ENCODE peak calls at places on chromosomes 6 and 20, in six cellular contexts. G is IMR-90, X is neural progenitor cell, Q is lower lobe of right lung, N is GM23248, B is HCT116. U is an unnamed sample.

GRCh38 chr6:143074670-143075318 is 14.1 kb downstream of the AIG1 start:
- DNase-seq in B (no peak), X (no peak), G (no peak), Q (no peak), N (no peak), U (no peak)

GRCh38 chr6:491233-491632 is 99.7 kb downstream of the IRF4 start:
- DNase-seq in Q (no peak), X (no peak), B (no peak), N (no peak), G (no peak), U (no peak)

GRCh38 chr20:41664584-41664983 is 46.4 kb upstream of the CHD6 start:
- DNase-seq in N (peak; percentile 23), X (peak; percentile 25), Q (no peak), B (peak; percentile 37), G (peak; percentile 14), U (no peak)

GRCh38 chr6:85747093-85747492 is 104.4 kb upstream of the SYNCRIP start:
- DNase-seq in G (peak; percentile 50), B (no peak), X (no peak), Q (no peak), N (peak; percentile 65), U (no peak)

GRCh38 chr20:46174469-46175126 is 56.5 kb downstream of the CD40 start:
- DNase-seq in Q (peak; percentile 84), B (peak; percentile 13), X (peak; percentile 94), N (peak; percentile 68), G (peak; percentile 22), U (peak; percentile 50)

GRCh38 chr6:88725111-88725711 is 238.2 kb downstream of the RNGTT start:
- DNase-seq in X (peak; percentile 77), B (no peak), G (peak; percentile 74), N (peak; percentile 28), Q (no peak), U (no peak)

GRCh38 chr6:14017626-14018475 is 93.1 kb downstream of the RNF182 start:
- DNase-seq in X (peak; percentile 35), B (no peak), G (no peak), Q (no peak), N (no peak), U (no peak)

GRCh38 chr6:5246141-5246869 is 14.4 kb downstream of the LYRM4 start:
- DNase-seq in G (no peak), Q (no peak), N (no peak), X (no peak), B (no peak), U (no peak)

GRCh38 chr6:168496932-168497331 is 55.9 kb downstream of the SMOC2 start:
- DNase-seq in Q (no peak), G (no peak), N (no peak), X (no peak), B (no peak), U (no peak)

GRCh38 chr20:13008761-13009681 is at the start of gene SPTLC3:
- DNase-seq in N (peak; percentile 53), G (peak; percentile 36), B (no peak), Q (no peak), X (peak; percentile 46), U (peak; percentile 65)

GRCh38 chr6:104638841-104639290 is 220.9 kb downstream of the HACE1 start:
- DNase-seq in Q (no peak), B (no peak), N (no peak), X (no peak), G (no peak), U (no peak)

GRCh38 chr20:7856756-7857155 is 83.5 kb downstream of the HAO1 start:
- DNase-seq in X (no peak), G (peak; percentile 69), N (peak; percentile 82), B (no peak), Q (no peak), U (no peak)

GRCh38 chr20:7851031-7851490 is 89.2 kb downstream of the HAO1 start:
- DNase-seq in G (peak; percentile 11), Q (no peak), N (peak; percentile 68), B (no peak), X (no peak), U (no peak)

GRCh38 chr20:7849675-7850074 is 90.6 kb downstream of the HAO1 start:
- DNase-seq in G (no peak), X (no peak), B (no peak), Q (no peak), N (no peak), U (no peak)

GRCh38 chr20:7855545-7855944 is 84.7 kb downstream of the HAO1 start:
- DNase-seq in G (no peak), X (no peak), Q (no peak), N (peak; percentile 8), B (no peak), U (no peak)

GRCh38 chr20:7853493-7853892 is 86.8 kb downstream of the HAO1 start:
- DNase-seq in G (no peak), Q (no peak), X (no peak), N (peak; percentile 31), B (no peak), U (no peak)
- H3K27ac ChIP-seq in G (no peak overlapping the region), Q (no peak overlapping the region), X (no peak overlapping the region), N (no peak overlapping the region), B (no peak overlapping the region), U (no peak overlapping the region)

GRCh38 chr20:1824834-1825233 is 70.4 kb upstream of the SIRPA start:
- DNase-seq in Q (no peak), N (no peak), B (no peak), X (no peak), G (no peak), U (no peak)

GRCh38 chr20:1825492-1825891 is 69.7 kb upstream of the SIRPA start:
- DNase-seq in G (peak; percentile 87), N (peak; percentile 81), X (no peak), Q (no peak), B (no peak), U (no peak)

GRCh38 chr20:1822564-1823420 is 72.4 kb upstream of the SIRPA start:
- DNase-seq in N (peak; percentile 78), Q (no peak), G (peak; percentile 70), B (no peak), X (no peak), U (no peak)

GRCh38 chr20:1823421-1823892 is 71.8 kb upstream of the SIRPA start:
- DNase-seq in X (no peak), Q (no peak), B (no peak), N (no peak), G (no peak), U (no peak)

GRCh38 chr20:1824177-1824576 is 71.0 kb upstream of the SIRPA start:
- DNase-seq in X (no peak), Q (no peak), B (no peak), G (no peak), N (no peak), U (no peak)
- H3K27ac ChIP-seq in X (no peak overlapping the region), Q (no peak overlapping the region), B (no peak overlapping the region), G (no peak overlapping the region), N (no peak overlapping the region), U (no peak overlapping the region)

GRCh38 chr6:108831104-108831503 is 17.1 kb upstream of the ARMC2 start:
- DNase-seq in N (no peak), Q (no peak), G (no peak), X (no peak), B (no peak), U (no peak)
- H3K27ac ChIP-seq in N (no peak overlapping the region), Q (no peak overlapping the region), G (no peak overlapping the region), X (no peak overlapping the region), B (no peak overlapping the region), U (no peak overlapping the region)

DNA sequence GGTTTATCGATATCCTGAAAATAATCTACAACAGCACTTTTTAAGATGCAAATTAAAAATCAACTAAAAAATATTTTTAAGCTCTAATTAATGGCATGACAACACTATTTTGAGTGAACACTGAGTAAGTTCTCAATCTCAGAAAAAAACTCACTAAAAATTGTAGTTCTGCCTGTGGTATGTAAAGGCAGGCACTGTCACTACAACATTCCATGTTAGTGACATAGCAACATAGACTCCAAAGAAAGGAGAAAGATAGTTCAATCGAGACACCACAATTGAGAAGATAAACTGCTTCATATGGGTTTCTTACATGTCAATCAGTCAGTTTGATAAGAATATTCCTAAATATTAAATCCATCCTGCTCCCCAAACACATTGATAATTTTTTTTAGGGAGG is 38.0 kb downstream of the COL12A1 start:
- DNase-seq in B (no peak), N (peak; percentile 46), Q (no peak), X (no peak), G (no peak), U (no peak)
- H3K27ac ChIP-seq in B (no peak overlapping the region), N (peak overlapping the region; percentile 42), Q (no peak overlapping the region), X (no peak overlapping the region), G (no peak overlapping the region), U (no peak overlapping the region)

GRCh38 chr20:35020108-35021031 is 64.7 kb downstream of the MYH7B start:
- DNase-seq in Q (no peak), X (no peak), B (no peak), G (no peak), N (no peak), U (no peak)
- H3K27ac ChIP-seq in Q (no peak overlapping the region), X (no peak overlapping the region), B (no peak overlapping the region), G (no peak overlapping the region), N (no peak overlapping the region), U (no peak overlapping the region)

GRCh38 chr20:2691663-2692035 is 931 bp upstream of the EBF4 start:
- DNase-seq in Q (no peak), B (no peak), X (no peak), G (no peak), N (no peak), U (no peak)

GRCh38 chr20:2692036-2692885 is at the start of gene EBF4:
- DNase-seq in X (peak; percentile 78), G (no peak), B (no peak), Q (peak; percentile 58), N (peak; percentile 13), U (peak; percentile 63)

GRCh38 chr20:2693996-2694471 is 1.5 kb downstream of the EBF4 start:
- DNase-seq in Q (no peak), N (no peak), X (peak; percentile 56), G (no peak), B (no peak), U (no peak)

GRCh38 chr20:2693286-2693995 is 861 bp downstream of the EBF4 start:
- DNase-seq in Q (no peak), G (no peak), N (peak; percentile 15), X (peak; percentile 77), B (no peak), U (peak; percentile 32)

DNA sequence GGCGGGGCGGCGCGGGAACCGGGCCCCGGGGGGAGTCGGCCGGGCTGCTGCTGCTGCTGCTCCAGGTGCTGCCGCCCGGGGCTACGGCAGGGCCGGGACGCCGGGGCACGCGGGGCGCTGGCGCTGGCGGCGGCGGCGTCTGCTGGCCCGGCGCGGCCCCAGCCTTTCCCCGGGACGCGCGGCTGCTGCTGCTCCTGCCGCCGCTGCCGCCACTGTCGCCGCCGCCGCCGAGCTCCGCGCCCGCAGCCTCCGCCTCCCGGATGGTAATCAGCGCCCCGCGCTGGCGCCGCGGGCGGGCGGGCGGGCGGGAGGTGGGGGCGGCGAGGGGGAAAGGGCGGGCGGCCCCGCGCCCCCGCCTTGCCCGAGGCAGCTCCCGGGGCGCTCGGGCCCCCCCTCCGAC is 306 bp downstream of the EBF4 start:
- DNase-seq in Q (no peak), X (peak; percentile 67), B (no peak), N (peak; percentile 37), G (no peak), U (no peak)
- H3K27ac ChIP-seq in Q (no peak overlapping the region), X (no peak overlapping the region), B (no peak overlapping the region), N (no peak overlapping the region), G (no peak overlapping the region), U (peak overlapping the region; percentile 38)

U was measured in prostate gland.